ENCODE peak calls at places on chromosome 6, in seven cellular contexts. Z, D, P, T, A, V and Q are unnamed samples.

GRCh38 chr6:100465701-100466409 is 1.1 kb upstream of the SIM1 start:
- DNase-seq in Z (no peak), V (no peak), T (no peak), D (no peak), A (no peak), P (no peak), Q (no peak)

GRCh38 chr6:89268776-89269175 is 46.3 kb downstream of the GABRR2 start:
- DNase-seq in T (no peak), Z (peak), D (no peak), V (no peak), A (no peak), P (no peak), Q (no peak)

GRCh38 chr6:157059781-157060180 is 263.5 kb downstream of the TMEM242 start:
- DNase-seq in Z (no peak), T (no peak), D (no peak), V (peak), A (no peak), P (no peak), Q (no peak)

GRCh38 chr6:16238658-16239089 is 287 bp downstream of the GMPR start:
- DNase-seq in D (peak), V (no peak), P (no peak), T (no peak), Z (no peak), A (no peak), Q (no peak)

GRCh38 chr6:121666809-121667208 is 231.4 kb downstream of the GJA1 start:
- DNase-seq in P (no peak), V (no peak), Z (no peak), A (no peak), D (no peak), T (no peak), Q (no peak)

GRCh38 chr6:3068329-3069223 is at the start of gene RIPK1:
- DNase-seq in V (peak), A (peak), P (peak), T (peak), Z (peak), D (peak), Q (peak)

GRCh38 chr6:84018453-84019061 is 15.0 kb upstream of the MRAP2 start:
- DNase-seq in D (no peak), P (no peak), V (no peak), A (no peak), Z (no peak), T (no peak), Q (no peak)

GRCh38 chr6:41604006-41604405 is 34.3 kb upstream of the MDFI start:
- DNase-seq in D (no peak), V (no peak), Z (no peak), P (peak), A (no peak), T (peak), Q (no peak)

GRCh38 chr6:138640028-138640427 is 133.5 kb upstream of the CCDC28A start:
- DNase-seq in P (no peak), A (no peak), V (no peak), D (no peak), T (no peak), Z (no peak), Q (no peak)

GRCh38 chr6:692858-693736 is at the start of gene EXOC2:
- DNase-seq in T (peak), V (peak), Z (peak), D (peak), A (peak), P (peak), Q (peak)

GRCh38 chr6:3186974-3187382 is 29.6 kb upstream of the TUBB2A start:
- DNase-seq in V (no peak), T (no peak), D (no peak), Z (peak), A (no peak), P (no peak), Q (no peak)

GRCh38 chr6:112432853-112433252 is 85.7 kb downstream of the RFPL4B start:
- DNase-seq in D (no peak), V (no peak), A (no peak), P (no peak), T (no peak), Z (no peak), Q (no peak)

GRCh38 chr6:75315978-75316377 is 31.4 kb upstream of the TMEM30A start:
- DNase-seq in T (no peak), A (no peak), P (no peak), Z (no peak), V (no peak), D (no peak), Q (no peak)

GRCh38 chr6:57190140-57190539 is 18.0 kb downstream of the BAG2 start:
- DNase-seq in V (no peak), D (no peak), P (no peak), T (no peak), A (no peak), Z (peak), Q (no peak)

GRCh38 chr6:28648035-28648877 is 122.6 kb downstream of the GPX5 start:
- DNase-seq in A (peak), V (no peak), Z (peak), D (no peak), T (no peak), P (no peak), Q (peak)

GRCh38 chr6:158226655-158227512 is 58.7 kb downstream of the GTF2H5 start:
- DNase-seq in P (no peak), Z (no peak), T (no peak), V (no peak), A (no peak), D (no peak), Q (no peak)

GRCh38 chr6:82588020-82588419 is 224.4 kb downstream of the TPBG start:
- DNase-seq in D (no peak), P (no peak), V (no peak), A (no peak), Z (no peak), T (no peak), Q (no peak)

GRCh38 chr6:82589509-82590206 is 226.0 kb downstream of the TPBG start:
- DNase-seq in D (no peak), A (no peak), V (no peak), P (no peak), T (no peak), Z (peak), Q (peak)

GRCh38 chr6:82588859-82589412 is 225.3 kb downstream of the TPBG start:
- DNase-seq in V (no peak), A (no peak), Z (no peak), P (no peak), D (no peak), T (no peak), Q (no peak)
- TF ChIP-seq CTCF in V (no peak), A (no peak), Z (no peak), P (no peak), D (no peak), T (no peak), Q (no peak)

DNA sequence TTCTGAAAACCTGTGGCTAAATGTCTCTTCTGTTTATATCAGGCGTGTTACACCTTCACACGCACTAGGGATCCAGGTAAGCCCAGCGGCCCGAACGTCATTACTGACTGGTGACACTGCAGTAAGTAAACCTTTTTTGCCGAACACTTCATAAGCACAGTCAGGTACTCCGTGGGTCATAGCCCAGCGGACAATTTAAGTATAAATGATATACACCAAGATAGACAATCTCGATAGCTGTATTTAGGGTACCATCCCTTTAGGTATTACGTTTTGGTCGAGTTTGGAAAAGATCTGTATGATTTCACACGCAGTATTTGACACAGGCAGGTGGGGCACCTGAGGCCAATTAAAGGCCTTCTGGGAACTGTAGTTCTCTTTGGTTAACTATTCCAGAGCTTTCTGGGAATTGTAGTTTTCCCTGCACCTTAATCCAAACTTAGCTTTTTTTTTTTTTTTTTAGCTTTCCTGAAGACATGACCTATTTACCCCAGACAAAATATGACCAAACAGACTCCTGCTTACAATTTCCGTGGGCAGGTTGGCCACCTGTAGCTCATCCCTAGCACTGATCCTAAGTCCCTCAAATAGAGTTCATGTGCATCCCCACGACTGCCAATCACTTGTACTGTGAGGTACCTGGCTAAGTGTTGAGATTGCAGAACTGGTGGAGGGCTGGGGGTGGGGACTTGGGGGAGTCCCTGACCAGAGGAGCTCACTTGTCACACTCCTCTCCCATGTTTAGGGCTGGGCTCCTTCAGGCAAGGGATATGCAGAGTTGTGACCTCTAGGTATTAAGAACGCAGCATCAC is 908 bp upstream of the EHMT2 start:
- DNase-seq in P (no peak), A (peak), Z (peak), D (no peak), T (no peak), V (no peak), Q (no peak)
- TF ChIP-seq CTCF in P (no peak), A (no peak), Z (peak), D (no peak), T (no peak), V (no peak), Q (no peak)

GRCh38 chr6:69895396-69895795 is 29.0 kb downstream of the COL19A1 start:
- DNase-seq in Z (no peak), P (no peak), D (no peak), T (no peak), V (no peak), A (no peak), Q (no peak)

GRCh38 chr6:69888842-69889590 is 22.7 kb downstream of the COL19A1 start:
- DNase-seq in T (no peak), D (no peak), P (no peak), V (no peak), A (no peak), Z (no peak), Q (no peak)

DNA sequence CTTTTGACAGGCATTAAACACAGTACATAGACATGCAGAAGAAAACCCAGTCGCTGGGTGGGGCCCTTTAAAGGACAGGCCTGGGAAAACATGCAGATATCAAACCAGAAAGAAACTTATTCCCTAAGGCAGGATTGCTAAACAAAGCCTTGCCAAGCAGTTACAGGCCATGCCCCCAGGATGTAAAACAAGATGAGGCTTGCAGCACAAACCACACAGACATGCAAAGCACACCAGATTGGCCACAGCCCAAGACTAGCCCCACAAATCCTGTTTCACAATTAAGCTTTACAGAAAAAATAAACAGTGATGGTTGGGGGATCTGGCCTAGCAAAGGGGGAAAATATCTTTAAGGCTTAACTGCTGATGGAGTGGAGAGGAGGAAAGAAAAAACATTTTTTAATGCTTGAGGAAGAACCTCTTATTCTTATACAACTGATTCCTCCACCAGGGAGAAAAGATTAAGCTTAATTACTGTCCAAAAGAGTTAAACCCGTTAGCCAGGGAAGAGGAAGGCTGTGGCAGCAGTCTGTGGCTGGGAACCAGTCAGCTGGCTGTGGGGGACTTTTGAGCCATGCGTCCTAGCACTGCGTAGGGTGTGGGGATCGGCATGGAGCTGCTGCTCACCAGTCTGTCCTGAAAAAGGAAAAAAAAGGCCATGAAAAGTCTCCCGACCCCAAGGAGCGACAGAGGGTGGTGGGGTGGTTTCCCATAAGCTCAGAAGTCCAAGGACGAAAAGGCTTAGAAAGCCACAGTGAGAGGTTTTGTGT is 28.4 kb downstream of the COL19A1 start:
- DNase-seq in V (no peak), Z (peak), P (no peak), T (no peak), D (no peak), A (no peak), Q (no peak)
- TF ChIP-seq CTCF in V (no peak), Z (no peak), P (no peak), T (no peak), D (no peak), A (no peak), Q (no peak)

DNA sequence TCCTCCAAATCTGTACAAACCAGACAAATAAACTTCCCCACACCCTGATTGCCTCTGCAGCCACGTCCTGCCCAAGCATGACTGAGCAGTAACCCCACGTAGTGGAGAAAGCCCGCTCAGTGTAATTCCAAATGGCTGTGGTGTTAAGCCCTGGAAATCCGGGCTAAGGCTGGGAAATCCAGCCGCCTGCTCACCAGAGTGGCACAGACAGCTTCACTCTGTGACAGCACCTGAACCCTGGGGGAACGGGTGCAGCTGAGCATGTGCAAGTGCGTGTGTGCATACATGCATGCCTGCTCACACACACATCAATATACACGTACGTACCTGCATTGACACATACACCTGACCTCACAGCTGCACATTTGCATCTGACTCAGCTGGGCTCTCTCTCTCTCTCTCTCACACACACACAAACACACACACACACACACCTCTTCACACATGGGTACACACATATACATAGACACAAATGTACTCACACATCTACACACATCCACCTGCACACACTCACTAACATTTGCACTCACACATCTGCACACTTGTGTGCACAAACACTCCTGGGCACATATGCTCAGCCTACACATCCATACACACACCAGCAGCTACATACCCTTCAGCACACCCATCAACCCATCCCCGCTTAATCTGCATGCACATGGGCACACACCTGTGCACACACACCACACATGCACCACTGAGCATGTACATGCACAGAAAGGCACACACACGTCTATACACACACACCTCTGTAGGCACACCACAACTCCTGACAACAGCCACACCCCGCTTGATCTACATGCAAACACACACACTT is 114.1 kb downstream of the GRM4 start:
- DNase-seq in D (no peak), V (no peak), T (no peak), A (no peak), Z (peak), P (no peak), Q (no peak)
- TF ChIP-seq CTCF in D (no peak), V (no peak), T (no peak), A (no peak), Z (no peak), P (no peak), Q (no peak)

GRCh38 chr6:33124525-33124901 is 48.7 kb downstream of the HLA-DPB1 start:
- DNase-seq in P (no peak), T (no peak), A (no peak), Z (no peak), D (no peak), V (no peak), Q (no peak)

GRCh38 chr6:33128318-33128717 is 52.5 kb downstream of the HLA-DPB1 start:
- DNase-seq in A (no peak), Z (peak), D (no peak), P (no peak), T (no peak), V (no peak), Q (no peak)

GRCh38 chr6:33123732-33124524 is 48.1 kb downstream of the HLA-DPB1 start:
- DNase-seq in P (no peak), A (peak), Z (peak), T (no peak), D (no peak), V (no peak), Q (no peak)

GRCh38 chr6:33124947-33125346 is 49.2 kb downstream of the HLA-DPB1 start:
- DNase-seq in P (no peak), D (no peak), Z (no peak), V (no peak), T (no peak), A (no peak), Q (no peak)

DNA sequence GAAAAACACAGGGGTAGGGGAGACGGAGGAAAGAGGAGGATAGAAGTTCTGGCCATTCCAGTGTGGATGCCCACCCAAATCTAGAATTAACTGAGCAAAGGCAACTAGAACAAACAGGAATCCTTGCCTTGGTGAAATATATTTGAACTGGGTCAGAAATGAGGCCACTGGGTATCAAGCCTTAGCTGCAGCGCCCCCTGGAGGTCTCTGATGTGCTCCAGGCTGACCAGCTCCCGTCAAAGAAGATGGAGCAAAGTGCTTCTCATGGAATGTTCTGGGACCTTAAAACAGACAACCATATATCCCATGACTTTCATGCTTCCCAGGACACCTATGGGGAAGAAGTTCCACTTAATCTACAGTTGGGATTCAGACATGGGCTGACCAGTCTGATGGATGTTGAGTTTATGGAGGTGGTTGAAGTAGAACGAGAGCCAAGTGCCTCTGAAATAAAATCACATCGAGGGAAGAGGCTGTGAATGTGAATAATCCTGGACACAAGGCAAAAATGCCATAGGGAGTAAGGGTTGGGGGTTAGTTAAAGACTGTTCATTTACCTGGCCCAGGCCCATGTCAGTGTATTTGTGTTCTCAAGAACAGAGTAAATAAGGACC is 50.4 kb downstream of the HLA-DPB1 start:
- DNase-seq in T (peak), P (no peak), A (peak), V (peak), Z (peak), D (peak), Q (peak)
- TF ChIP-seq CTCF in T (peak), P (peak), A (peak), V (peak), Z (peak), D (peak), Q (peak)

DNA sequence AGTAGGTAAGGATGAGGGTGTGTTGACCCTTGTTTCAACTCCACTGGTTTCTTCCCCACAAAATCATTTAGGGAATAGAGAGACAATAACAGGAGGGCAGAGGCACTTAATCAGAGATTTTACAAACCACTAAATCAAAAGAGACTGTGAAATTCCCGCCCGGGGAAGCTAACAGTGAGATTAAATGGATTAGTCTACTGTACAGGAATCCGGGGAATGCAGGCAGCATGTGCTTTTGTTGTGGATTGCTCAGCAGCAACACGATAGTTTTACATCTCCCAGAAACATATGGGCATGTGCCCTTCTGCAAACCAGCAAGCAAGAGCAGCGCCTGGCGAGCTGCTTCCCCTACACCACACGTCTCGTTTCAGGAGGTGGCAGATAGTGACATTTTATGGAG is 382.2 kb downstream of the CD83 start:
- DNase-seq in T (no peak), P (no peak), V (no peak), A (peak), Z (no peak), D (no peak), Q (no peak)
- TF ChIP-seq CTCF in T (no peak), P (no peak), V (no peak), A (no peak), Z (no peak), D (no peak), Q (no peak)

DNA sequence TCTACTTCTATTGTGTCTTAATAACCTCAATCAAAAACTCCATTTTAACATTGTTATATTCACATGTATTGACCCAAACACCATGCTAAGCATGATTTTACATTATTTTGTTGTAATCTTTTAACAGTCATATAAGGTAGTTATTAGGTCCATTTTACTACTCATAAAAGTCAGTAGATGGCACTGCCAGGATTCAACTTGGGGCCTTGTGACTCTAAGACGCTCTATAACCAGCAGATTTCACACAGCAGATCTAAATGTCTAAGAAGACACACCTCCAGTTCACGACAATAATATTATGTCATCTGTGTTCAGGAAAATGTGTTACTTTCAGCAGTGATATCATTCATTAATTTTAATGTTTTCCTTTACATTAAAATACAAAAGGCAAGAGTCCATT is 88.0 kb downstream of the FRK start:
- DNase-seq in D (no peak), P (no peak), V (no peak), T (no peak), A (no peak), Z (peak), Q (no peak)
- TF ChIP-seq CTCF in D (no peak), P (no peak), V (no peak), T (no peak), A (no peak), Z (no peak), Q (no peak)